ENCODE peak calls at places on chromosome 1, in nine cellular contexts. P is HAP-1; W is mesendoderm; Q is CD8-positive, alpha-beta memory T cell; F is neuronal stem cell; X is neural progenitor cell; V is cardiac muscle cell; G is psoas muscle; K is gastrocnemius medialis. L is an unnamed sample.
A peak's percentile ranks its signal among the peaks of the same experiment; 100 is the strongest.

GRCh38 chr1:13628218-13628617 is 44.6 kb downstream of the PDPN start:
- DNase-seq in P (no peak), W (no peak), Q (no peak), F (no peak), X (no peak), V (no peak), G (no peak), K (no peak), L (no peak)

GRCh38 chr1:163824006-163824405 is 502.3 kb downstream of the NUF2 start:
- DNase-seq in P (no peak), W (no peak), Q (no peak), F (no peak), X (no peak), V (peak; percentile 87), G (no peak), K (no peak), L (no peak)

GRCh38 chr1:211613108-211613947 is 34.4 kb upstream of the SLC30A1 start:
- DNase-seq in P (no peak), W (peak; percentile 71), Q (no peak), F (no peak), X (no peak), V (peak; percentile 97), G (peak; percentile 83), K (peak; percentile 85), L (peak; percentile 96)

GRCh38 chr1:234125283-234125682 is 220.8 kb downstream of the SLC35F3 start:
- DNase-seq in P (peak; percentile 41), W (peak; percentile 89), Q (no peak), F (peak; percentile 57), X (peak; percentile 88), V (no peak), G (no peak), K (no peak), L (no peak)

GRCh38 chr1:35931424-35932157 is 686 bp downstream of the AGO3 start:
- DNase-seq in P (no peak), W (peak; percentile 66), Q (peak; percentile 59), F (no peak), X (peak; percentile 64), V (no peak), G (peak; percentile 64), K (peak; percentile 19), L (no peak)

GRCh38 chr1:205928256-205928655 is 15.0 kb downstream of the SLC26A9 start:
- DNase-seq in P (no peak), W (no peak), Q (no peak), F (no peak), X (no peak), V (no peak), G (no peak), K (no peak), L (no peak)

GRCh38 chr1:23593556-23594148 is 34.4 kb upstream of the ID3 start:
- DNase-seq in P (no peak), W (peak; percentile 78), Q (no peak), F (no peak), X (no peak), V (no peak), G (peak; percentile 62), K (peak; percentile 78), L (no peak)

GRCh38 chr1:93807301-93807930 is 71.6 kb downstream of the DNTTIP2 start:
- DNase-seq in P (peak; percentile 89), W (peak; percentile 42), Q (no peak), F (no peak), X (peak; percentile 33), V (peak; percentile 50), G (no peak), K (no peak), L (no peak)

GRCh38 chr1:12454406-12455391 is 163.3 kb downstream of the DHRS3 start:
- DNase-seq in P (no peak), W (no peak), Q (no peak), F (no peak), X (no peak), V (peak; percentile 82), G (peak; percentile 80), K (peak; percentile 88), L (no peak)

GRCh38 chr1:9302745-9303524 is 10.2 kb downstream of the SPSB1 start:
- DNase-seq in P (no peak), W (no peak), Q (no peak), F (no peak), X (no peak), V (peak; percentile 85), G (peak; percentile 62), K (no peak), L (no peak)

GRCh38 chr1:15950763-15951295 is 25.1 kb downstream of the ZBTB17 start:
- DNase-seq in P (no peak), W (no peak), Q (peak; percentile 85), F (no peak), X (no peak), V (peak; percentile 88), G (peak; percentile 68), K (no peak), L (peak; percentile 67)
- H3K4me1 ChIP-seq in P (peaks cover 5% of the 10 kb centered on the region), W (peaks cover 26% of the 10 kb centered on the region), Q (peaks cover 52% of the 10 kb centered on the region), F (peaks cover 9% of the 10 kb centered on the region), X (peaks cover 10% of the 10 kb centered on the region), V (peaks cover 58% of the 10 kb centered on the region), G (peaks cover 54% of the 10 kb centered on the region), K (peaks cover 58% of the 10 kb centered on the region), L (peaks cover 66% of the 10 kb centered on the region)

GRCh38 chr1:46655848-46656247 is 12.3 kb downstream of the ATPAF1 start:
- DNase-seq in P (no peak), W (no peak), Q (no peak), F (no peak), X (no peak), V (no peak), G (no peak), K (no peak), L (no peak)

GRCh38 chr1:46654012-46654411 is 14.2 kb downstream of the ATPAF1 start:
- DNase-seq in P (no peak), W (no peak), Q (no peak), F (no peak), X (no peak), V (no peak), G (no peak), K (no peak), L (no peak)

GRCh38 chr1:46652321-46653100 is 15.7 kb downstream of the ATPAF1 start:
- DNase-seq in P (no peak), W (no peak), Q (no peak), F (no peak), X (no peak), V (no peak), G (no peak), K (no peak), L (no peak)

GRCh38 chr1:46650491-46650890 is 17.7 kb downstream of the ATPAF1 start:
- DNase-seq in P (no peak), W (no peak), Q (no peak), F (no peak), X (no peak), V (no peak), G (no peak), K (no peak), L (no peak)

GRCh38 chr1:46653405-46653853 is 14.7 kb downstream of the ATPAF1 start:
- DNase-seq in P (no peak), W (no peak), Q (no peak), F (no peak), X (no peak), V (peak; percentile 32), G (no peak), K (no peak), L (no peak)
- H3K36me3 ChIP-seq in P (peaks cover 43% of the 10 kb centered on the region), W (no peaks in the 10 kb centered on the region), Q (peaks cover 21% of the 10 kb centered on the region), F (peaks cover 84% of the 10 kb centered on the region), X (peaks cover 25% of the 10 kb centered on the region), V (peaks cover 21% of the 10 kb centered on the region), G (peaks cover 11% of the 10 kb centered on the region), K (peaks cover 81% of the 10 kb centered on the region), L (peaks cover 45% of the 10 kb centered on the region)

DNA sequence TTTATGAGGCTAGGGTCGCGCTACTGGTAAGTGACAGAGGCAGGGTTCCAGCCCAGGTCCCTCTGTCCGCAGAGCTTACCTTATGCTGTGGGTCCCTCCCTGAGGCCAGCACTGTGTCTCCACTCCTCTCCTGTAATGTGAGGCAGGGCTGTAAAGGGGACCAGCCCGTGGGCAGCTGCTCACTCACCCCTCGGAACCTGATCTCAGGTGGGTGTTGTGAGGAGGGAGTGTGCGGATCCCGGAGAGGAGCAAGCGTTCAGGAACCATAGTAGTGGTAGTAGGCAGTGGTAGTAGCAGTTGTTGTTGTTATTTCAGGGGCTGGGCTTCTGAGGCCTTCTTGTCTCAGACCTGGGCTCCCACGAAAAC is 1.7 kb downstream of the ZC3H12A start:
- DNase-seq in P (no peak), W (no peak), Q (no peak), F (no peak), X (no peak), V (no peak), G (no peak), K (no peak), L (no peak)
- H3K4me1 ChIP-seq in P (peaks cover 19% of the 10 kb centered on the region), W (peaks cover 29% of the 10 kb centered on the region), Q (peaks cover 69% of the 10 kb centered on the region), F (peaks cover 49% of the 10 kb centered on the region), X (peaks cover 11% of the 10 kb centered on the region), V (peaks cover 8% of the 10 kb centered on the region), G (peaks cover 74% of the 10 kb centered on the region), K (peaks cover 82% of the 10 kb centered on the region), L (peaks cover 42% of the 10 kb centered on the region)

DNA sequence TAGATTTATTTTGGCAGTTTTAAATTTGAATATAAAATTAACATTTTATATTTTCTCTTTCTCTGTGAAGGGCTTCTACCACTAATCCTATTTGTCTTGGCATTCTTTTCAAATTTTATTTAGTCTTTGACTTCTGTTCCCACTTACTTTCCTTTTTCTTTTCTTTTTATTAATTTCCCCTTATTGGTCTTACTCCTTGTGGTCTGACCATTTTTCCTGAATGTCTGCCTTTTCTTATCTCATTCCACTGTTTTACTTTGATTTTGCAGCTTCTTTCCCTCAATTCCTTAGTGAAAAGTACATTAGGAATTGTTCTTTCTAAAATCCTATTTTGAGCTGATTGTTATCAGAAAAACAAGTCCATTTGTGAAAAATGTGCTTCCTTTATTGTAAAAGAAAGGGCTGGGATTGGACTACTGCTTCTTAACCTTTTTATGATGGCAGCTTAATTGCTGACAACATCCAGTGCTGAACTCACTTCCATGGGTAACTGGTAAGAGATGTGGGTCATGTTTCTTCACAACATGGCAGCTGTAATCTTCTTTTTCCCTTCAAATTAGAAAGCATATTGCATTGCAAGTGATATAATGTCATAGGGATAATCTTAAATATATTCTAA is 284.6 kb downstream of the DNM3 start:
- DNase-seq in P (no peak), W (no peak), Q (no peak), F (no peak), X (no peak), V (no peak), G (no peak), K (no peak), L (no peak)
- H3K36me3 ChIP-seq in P (no peaks in the 10 kb centered on the region), W (no peaks in the 10 kb centered on the region), Q (no peaks in the 10 kb centered on the region), F (no peaks in the 10 kb centered on the region), X (no peaks in the 10 kb centered on the region), V (no peaks in the 10 kb centered on the region), G (no peaks in the 10 kb centered on the region), K (no peaks in the 10 kb centered on the region), L (no peaks in the 10 kb centered on the region)

GRCh38 chr1:15683411-15684039 is 595 bp upstream of the PLEKHM2 start:
- DNase-seq in P (no peak), W (no peak), Q (no peak), F (no peak), X (no peak), V (no peak), G (peak; percentile 51), K (no peak), L (no peak)
- H3K4me1 ChIP-seq in P (peaks cover 13% of the 10 kb centered on the region), W (no peaks in the 10 kb centered on the region), Q (peaks cover 26% of the 10 kb centered on the region), F (peaks cover 8% of the 10 kb centered on the region), X (peaks cover 11% of the 10 kb centered on the region), V (peaks cover 16% of the 10 kb centered on the region), G (peaks cover 37% of the 10 kb centered on the region), K (peaks cover 53% of the 10 kb centered on the region), L (no peaks in the 10 kb centered on the region)